ENCODE peak calls at places on chromosomes 2 and 18, in ten cellular contexts. One of them, this sample, is unnamed.
A peak's percentile ranks its signal among the peaks of the same experiment; 100 is the strongest.

GRCh38 chr2:215218587-215219577 is 80.5 kb upstream of the ABCA12 start:
- DNase-seq in left lobe of liver: no peak
- DNase-seq in NAMALWA: no peak
- DNase-seq in aorta: no peak
- DNase-seq in CD4-positive, alpha-beta T cell: no peak
- DNase-seq in RPMI8226: no peak
- DNase-seq in right atrium auricular region: no peak
- DNase-seq in HEK293T: no peak
- DNase-seq in memory B cell: no peak
- DNase-seq in activated CD4-positive, alpha-beta T cell treated with anti-CD3 and anti-CD28 coated beads for 4 hours: no peak
- DNase-seq in this sample: peak; percentile 4

GRCh38 chr2:33498291-33498956 is 22.0 kb downstream of the RASGRP3 start:
- DNase-seq in left lobe of liver: no peak
- DNase-seq in NAMALWA: peak; percentile 28
- DNase-seq in aorta: no peak
- DNase-seq in CD4-positive, alpha-beta T cell: no peak
- DNase-seq in RPMI8226: no peak
- DNase-seq in right atrium auricular region: no peak
- DNase-seq in HEK293T: no peak
- DNase-seq in memory B cell: no peak
- DNase-seq in activated CD4-positive, alpha-beta T cell treated with anti-CD3 and anti-CD28 coated beads for 4 hours: no peak
- DNase-seq in this sample: no peak

GRCh38 chr18:48792141-48792540 is 158.6 kb downstream of the SMAD7 start:
- DNase-seq in left lobe of liver: peak; percentile 23
- DNase-seq in NAMALWA: no peak
- DNase-seq in aorta: peak; percentile 3
- DNase-seq in CD4-positive, alpha-beta T cell: no peak
- DNase-seq in RPMI8226: no peak
- DNase-seq in right atrium auricular region: peak; percentile 50
- DNase-seq in HEK293T: no peak
- DNase-seq in memory B cell: no peak
- DNase-seq in activated CD4-positive, alpha-beta T cell treated with anti-CD3 and anti-CD28 coated beads for 4 hours: no peak
- DNase-seq in this sample: no peak

GRCh38 chr18:77262655-77263470 is 13.2 kb downstream of the GALR1 start:
- DNase-seq in left lobe of liver: no peak
- DNase-seq in NAMALWA: no peak
- DNase-seq in aorta: no peak
- DNase-seq in CD4-positive, alpha-beta T cell: no peak
- DNase-seq in RPMI8226: no peak
- DNase-seq in right atrium auricular region: no peak
- DNase-seq in HEK293T: no peak
- DNase-seq in memory B cell: no peak
- DNase-seq in activated CD4-positive, alpha-beta T cell treated with anti-CD3 and anti-CD28 coated beads for 4 hours: no peak
- DNase-seq in this sample: no peak

GRCh38 chr2:76684762-76685161 is 837.4 kb downstream of the LRRTM4 start:
- DNase-seq in left lobe of liver: no peak
- DNase-seq in NAMALWA: no peak
- DNase-seq in aorta: no peak
- DNase-seq in CD4-positive, alpha-beta T cell: no peak
- DNase-seq in RPMI8226: no peak
- DNase-seq in right atrium auricular region: no peak
- DNase-seq in HEK293T: no peak
- DNase-seq in memory B cell: no peak
- DNase-seq in activated CD4-positive, alpha-beta T cell treated with anti-CD3 and anti-CD28 coated beads for 4 hours: no peak
- DNase-seq in this sample: no peak

GRCh38 chr2:57443985-57444501 is 602.6 kb upstream of the VRK2 start:
- DNase-seq in left lobe of liver: no peak
- DNase-seq in NAMALWA: no peak
- DNase-seq in aorta: no peak
- DNase-seq in CD4-positive, alpha-beta T cell: no peak
- DNase-seq in RPMI8226: no peak
- DNase-seq in right atrium auricular region: no peak
- DNase-seq in HEK293T: no peak
- DNase-seq in memory B cell: no peak
- DNase-seq in activated CD4-positive, alpha-beta T cell treated with anti-CD3 and anti-CD28 coated beads for 4 hours: no peak
- DNase-seq in this sample: no peak

GRCh38 chr2:27131429-27131828 is 3.0 kb downstream of the PREB start:
- DNase-seq in left lobe of liver: no peak
- DNase-seq in NAMALWA: no peak
- DNase-seq in aorta: no peak
- DNase-seq in CD4-positive, alpha-beta T cell: no peak
- DNase-seq in RPMI8226: no peak
- DNase-seq in right atrium auricular region: no peak
- DNase-seq in HEK293T: no peak
- DNase-seq in memory B cell: no peak
- DNase-seq in activated CD4-positive, alpha-beta T cell treated with anti-CD3 and anti-CD28 coated beads for 4 hours: no peak
- DNase-seq in this sample: no peak

GRCh38 chr2:25339791-25340339 is 1.9 kb downstream of the DNMT3A start:
- DNase-seq in left lobe of liver: peak; percentile 67
- DNase-seq in NAMALWA: no peak
- DNase-seq in aorta: peak; percentile 78
- DNase-seq in CD4-positive, alpha-beta T cell: no peak
- DNase-seq in RPMI8226: peak; percentile 56
- DNase-seq in right atrium auricular region: no peak
- DNase-seq in HEK293T: no peak
- DNase-seq in memory B cell: no peak
- DNase-seq in activated CD4-positive, alpha-beta T cell treated with anti-CD3 and anti-CD28 coated beads for 4 hours: no peak
- DNase-seq in this sample: no peak

GRCh38 chr2:232632904-232633412 is 446 bp upstream of the EFHD1 start:
- DNase-seq in left lobe of liver: peak; percentile 69
- DNase-seq in NAMALWA: no peak
- DNase-seq in aorta: peak; percentile 92
- DNase-seq in CD4-positive, alpha-beta T cell: no peak
- DNase-seq in RPMI8226: no peak
- DNase-seq in right atrium auricular region: no peak
- DNase-seq in HEK293T: no peak
- DNase-seq in memory B cell: no peak
- DNase-seq in activated CD4-positive, alpha-beta T cell treated with anti-CD3 and anti-CD28 coated beads for 4 hours: peak; percentile 13
- DNase-seq in this sample: no peak

GRCh38 chr2:159506179-159506578 is 110.2 kb downstream of the BAZ2B start:
- DNase-seq in left lobe of liver: no peak
- DNase-seq in NAMALWA: no peak
- DNase-seq in aorta: no peak
- DNase-seq in CD4-positive, alpha-beta T cell: no peak
- DNase-seq in RPMI8226: no peak
- DNase-seq in right atrium auricular region: no peak
- DNase-seq in HEK293T: no peak
- DNase-seq in memory B cell: no peak
- DNase-seq in activated CD4-positive, alpha-beta T cell treated with anti-CD3 and anti-CD28 coated beads for 4 hours: no peak
- DNase-seq in this sample: no peak

GRCh38 chr2:238584617-238585016 is 157.9 kb downstream of the ASB1 start:
- DNase-seq in left lobe of liver: no peak
- DNase-seq in NAMALWA: no peak
- DNase-seq in aorta: no peak
- DNase-seq in CD4-positive, alpha-beta T cell: no peak
- DNase-seq in RPMI8226: no peak
- DNase-seq in right atrium auricular region: peak; percentile 21
- DNase-seq in HEK293T: no peak
- DNase-seq in memory B cell: no peak
- DNase-seq in activated CD4-positive, alpha-beta T cell treated with anti-CD3 and anti-CD28 coated beads for 4 hours: no peak
- DNase-seq in this sample: no peak

GRCh38 chr18:35467624-35468016 is 30.1 kb downstream of the INO80C start:
- DNase-seq in left lobe of liver: no peak
- DNase-seq in NAMALWA: peak; percentile 73
- DNase-seq in aorta: no peak
- DNase-seq in CD4-positive, alpha-beta T cell: no peak
- DNase-seq in RPMI8226: no peak
- DNase-seq in right atrium auricular region: no peak
- DNase-seq in HEK293T: no peak
- DNase-seq in memory B cell: no peak
- DNase-seq in activated CD4-positive, alpha-beta T cell treated with anti-CD3 and anti-CD28 coated beads for 4 hours: no peak
- DNase-seq in this sample: no peak

GRCh38 chr2:107738268-107738667 is 88.4 kb upstream of the RGPD4 start:
- DNase-seq in left lobe of liver: no peak
- DNase-seq in NAMALWA: no peak
- DNase-seq in aorta: no peak
- DNase-seq in CD4-positive, alpha-beta T cell: no peak
- DNase-seq in RPMI8226: no peak
- DNase-seq in right atrium auricular region: no peak
- DNase-seq in HEK293T: no peak
- DNase-seq in memory B cell: no peak
- DNase-seq in activated CD4-positive, alpha-beta T cell treated with anti-CD3 and anti-CD28 coated beads for 4 hours: no peak
- DNase-seq in this sample: no peak

GRCh38 chr2:230861564-230862255 is 3.0 kb upstream of the ITM2C start:
- DNase-seq in left lobe of liver: peak; percentile 32
- DNase-seq in NAMALWA: no peak
- DNase-seq in aorta: no peak
- DNase-seq in CD4-positive, alpha-beta T cell: no peak
- DNase-seq in RPMI8226: peak; percentile 13
- DNase-seq in right atrium auricular region: no peak
- DNase-seq in HEK293T: no peak
- DNase-seq in memory B cell: no peak
- DNase-seq in activated CD4-positive, alpha-beta T cell treated with anti-CD3 and anti-CD28 coated beads for 4 hours: no peak
- DNase-seq in this sample: no peak

GRCh38 chr2:157866202-157866601 is 9.9 kb downstream of the ACVR1 start:
- DNase-seq in left lobe of liver: no peak
- DNase-seq in NAMALWA: no peak
- DNase-seq in aorta: no peak
- DNase-seq in CD4-positive, alpha-beta T cell: no peak
- DNase-seq in RPMI8226: no peak
- DNase-seq in right atrium auricular region: no peak
- DNase-seq in HEK293T: no peak
- DNase-seq in memory B cell: no peak
- DNase-seq in activated CD4-positive, alpha-beta T cell treated with anti-CD3 and anti-CD28 coated beads for 4 hours: no peak
- DNase-seq in this sample: no peak

GRCh38 chr2:181776336-181776735 is 96.0 kb upstream of the NEUROD1 start:
- DNase-seq in left lobe of liver: no peak
- DNase-seq in NAMALWA: no peak
- DNase-seq in aorta: no peak
- DNase-seq in CD4-positive, alpha-beta T cell: no peak
- DNase-seq in RPMI8226: no peak
- DNase-seq in right atrium auricular region: no peak
- DNase-seq in HEK293T: no peak
- DNase-seq in memory B cell: no peak
- DNase-seq in activated CD4-positive, alpha-beta T cell treated with anti-CD3 and anti-CD28 coated beads for 4 hours: no peak
- DNase-seq in this sample: no peak

GRCh38 chr2:16613475-16613874 is 52.2 kb downstream of the CYRIA start:
- DNase-seq in left lobe of liver: no peak
- DNase-seq in NAMALWA: peak; percentile 64
- DNase-seq in aorta: no peak
- DNase-seq in CD4-positive, alpha-beta T cell: no peak
- DNase-seq in RPMI8226: peak; percentile 30
- DNase-seq in right atrium auricular region: no peak
- DNase-seq in HEK293T: peak; percentile 13
- DNase-seq in memory B cell: no peak
- DNase-seq in activated CD4-positive, alpha-beta T cell treated with anti-CD3 and anti-CD28 coated beads for 4 hours: no peak
- DNase-seq in this sample: no peak

GRCh38 chr18:46269275-46269674 is 165.1 kb downstream of the HAUS1 start:
- DNase-seq in left lobe of liver: no peak
- DNase-seq in NAMALWA: no peak
- DNase-seq in aorta: no peak
- DNase-seq in CD4-positive, alpha-beta T cell: no peak
- DNase-seq in RPMI8226: no peak
- DNase-seq in right atrium auricular region: no peak
- DNase-seq in HEK293T: no peak
- DNase-seq in memory B cell: no peak
- DNase-seq in activated CD4-positive, alpha-beta T cell treated with anti-CD3 and anti-CD28 coated beads for 4 hours: no peak
- DNase-seq in this sample: no peak

GRCh38 chr2:146579154-146579930 is 1265.5 kb upstream of the ACVR2A start:
- DNase-seq in left lobe of liver: no peak
- DNase-seq in NAMALWA: no peak
- DNase-seq in aorta: no peak
- DNase-seq in CD4-positive, alpha-beta T cell: no peak
- DNase-seq in RPMI8226: no peak
- DNase-seq in right atrium auricular region: no peak
- DNase-seq in HEK293T: no peak
- DNase-seq in memory B cell: no peak
- DNase-seq in activated CD4-positive, alpha-beta T cell treated with anti-CD3 and anti-CD28 coated beads for 4 hours: no peak
- DNase-seq in this sample: peak; percentile 85

GRCh38 chr2:237432484-237433092 is 18.6 kb upstream of the COL6A3 start:
- DNase-seq in left lobe of liver: no peak
- DNase-seq in NAMALWA: no peak
- DNase-seq in aorta: no peak
- DNase-seq in CD4-positive, alpha-beta T cell: peak; percentile 80
- DNase-seq in RPMI8226: no peak
- DNase-seq in right atrium auricular region: no peak
- DNase-seq in HEK293T: no peak
- DNase-seq in memory B cell: no peak
- DNase-seq in activated CD4-positive, alpha-beta T cell treated with anti-CD3 and anti-CD28 coated beads for 4 hours: peak; percentile 85
- DNase-seq in this sample: peak; percentile 98

GRCh38 chr18:25604231-25604908 is 252.4 kb upstream of the ZNF521 start:
- DNase-seq in left lobe of liver: no peak
- DNase-seq in NAMALWA: no peak
- DNase-seq in aorta: no peak
- DNase-seq in CD4-positive, alpha-beta T cell: no peak
- DNase-seq in RPMI8226: no peak
- DNase-seq in right atrium auricular region: no peak
- DNase-seq in HEK293T: no peak
- DNase-seq in memory B cell: no peak
- DNase-seq in activated CD4-positive, alpha-beta T cell treated with anti-CD3 and anti-CD28 coated beads for 4 hours: no peak
- DNase-seq in this sample: no peak

GRCh38 chr2:40348038-40348437 is 103.9 kb downstream of the SLC8A1 start:
- DNase-seq in left lobe of liver: no peak
- DNase-seq in NAMALWA: no peak
- DNase-seq in aorta: no peak
- DNase-seq in CD4-positive, alpha-beta T cell: no peak
- DNase-seq in RPMI8226: no peak
- DNase-seq in right atrium auricular region: no peak
- DNase-seq in HEK293T: no peak
- DNase-seq in memory B cell: no peak
- DNase-seq in activated CD4-positive, alpha-beta T cell treated with anti-CD3 and anti-CD28 coated beads for 4 hours: no peak
- DNase-seq in this sample: no peak

GRCh38 chr2:134527398-134527797 is 191.4 kb downstream of the TMEM163 start:
- DNase-seq in left lobe of liver: no peak
- DNase-seq in NAMALWA: no peak
- DNase-seq in aorta: no peak
- DNase-seq in CD4-positive, alpha-beta T cell: no peak
- DNase-seq in RPMI8226: no peak
- DNase-seq in right atrium auricular region: no peak
- DNase-seq in HEK293T: no peak
- DNase-seq in memory B cell: no peak
- DNase-seq in activated CD4-positive, alpha-beta T cell treated with anti-CD3 and anti-CD28 coated beads for 4 hours: no peak
- DNase-seq in this sample: no peak

GRCh38 chr2:68889500-68889899 is 18.3 kb upstream of the BMP10 start:
- DNase-seq in left lobe of liver: no peak
- DNase-seq in NAMALWA: no peak
- DNase-seq in aorta: no peak
- DNase-seq in CD4-positive, alpha-beta T cell: no peak
- DNase-seq in RPMI8226: no peak
- DNase-seq in right atrium auricular region: no peak
- DNase-seq in HEK293T: no peak
- DNase-seq in memory B cell: no peak
- DNase-seq in activated CD4-positive, alpha-beta T cell treated with anti-CD3 and anti-CD28 coated beads for 4 hours: no peak
- DNase-seq in this sample: peak; percentile 68

GRCh38 chr2:126781806-126782205 is 116.9 kb upstream of the TEX51 start:
- DNase-seq in left lobe of liver: no peak
- DNase-seq in NAMALWA: no peak
- DNase-seq in aorta: no peak
- DNase-seq in CD4-positive, alpha-beta T cell: no peak
- DNase-seq in RPMI8226: no peak
- DNase-seq in right atrium auricular region: no peak
- DNase-seq in HEK293T: no peak
- DNase-seq in memory B cell: no peak
- DNase-seq in activated CD4-positive, alpha-beta T cell treated with anti-CD3 and anti-CD28 coated beads for 4 hours: no peak
- DNase-seq in this sample: no peak

GRCh38 chr2:23713352-23713751 is 213.6 kb downstream of the ATAD2B start:
- DNase-seq in left lobe of liver: no peak
- DNase-seq in NAMALWA: no peak
- DNase-seq in aorta: no peak
- DNase-seq in CD4-positive, alpha-beta T cell: no peak
- DNase-seq in RPMI8226: no peak
- DNase-seq in right atrium auricular region: no peak
- DNase-seq in HEK293T: no peak
- DNase-seq in memory B cell: no peak
- DNase-seq in activated CD4-positive, alpha-beta T cell treated with anti-CD3 and anti-CD28 coated beads for 4 hours: no peak
- DNase-seq in this sample: no peak

GRCh38 chr18:8507361-8507760 is 101.9 kb upstream of the RAB12 start:
- DNase-seq in left lobe of liver: no peak
- DNase-seq in NAMALWA: peak; percentile 37
- DNase-seq in aorta: no peak
- DNase-seq in CD4-positive, alpha-beta T cell: no peak
- DNase-seq in RPMI8226: no peak
- DNase-seq in right atrium auricular region: peak; percentile 11
- DNase-seq in HEK293T: peak; percentile 19
- DNase-seq in memory B cell: no peak
- DNase-seq in activated CD4-positive, alpha-beta T cell treated with anti-CD3 and anti-CD28 coated beads for 4 hours: no peak
- DNase-seq in this sample: no peak

GRCh38 chr2:211396815-211397214 is 840.4 kb downstream of the CPS1 start:
- DNase-seq in left lobe of liver: no peak
- DNase-seq in NAMALWA: no peak
- DNase-seq in aorta: no peak
- DNase-seq in CD4-positive, alpha-beta T cell: no peak
- DNase-seq in RPMI8226: no peak
- DNase-seq in right atrium auricular region: no peak
- DNase-seq in HEK293T: no peak
- DNase-seq in memory B cell: no peak
- DNase-seq in activated CD4-positive, alpha-beta T cell treated with anti-CD3 and anti-CD28 coated beads for 4 hours: no peak
- DNase-seq in this sample: no peak

This sample was measured in NCI-H226.